ENCODE peak calls at places on chromosomes 11 and 22, in ten cellular contexts. One of them, this sample, is unnamed.

GRCh38 chr11:129354688-129355087 is 21.0 kb upstream of the BARX2 start:
- DNase-seq in spleen: no peak
- DNase-seq in brain microvascular endothelial cell: no peak
- DNase-seq in cardiac muscle cell: peak; percentile 65
- DNase-seq in choroid plexus epithelial cell: no peak
- DNase-seq in CD4-positive, alpha-beta T cell: no peak
- DNase-seq in testis: no peak
- DNase-seq in fibroblast of villous mesenchyme: no peak
- DNase-seq in AG10803: no peak
- DNase-seq in WERI-Rb-1: no peak
- DNase-seq in this sample: no peak

GRCh38 chr11:5364214-5364613 is 12.9 kb downstream of the OR51B6 start:
- DNase-seq in WERI-Rb-1: no peak
- DNase-seq in spleen: no peak
- DNase-seq in CD4-positive, alpha-beta T cell: no peak
- DNase-seq in cardiac muscle cell: no peak
- DNase-seq in brain microvascular endothelial cell: peak; percentile 93
- DNase-seq in testis: no peak
- DNase-seq in fibroblast of villous mesenchyme: peak; percentile 49
- DNase-seq in AG10803: peak; percentile 94
- DNase-seq in choroid plexus epithelial cell: peak; percentile 91
- DNase-seq in this sample: no peak

GRCh38 chr11:11501546-11502274 is 120.1 kb downstream of the GALNT18 start:
- DNase-seq in fibroblast of villous mesenchyme: no peak
- DNase-seq in WERI-Rb-1: no peak
- DNase-seq in CD4-positive, alpha-beta T cell: no peak
- DNase-seq in brain microvascular endothelial cell: no peak
- DNase-seq in choroid plexus epithelial cell: no peak
- DNase-seq in testis: peak; percentile 48
- DNase-seq in cardiac muscle cell: no peak
- DNase-seq in AG10803: no peak
- DNase-seq in spleen: no peak
- DNase-seq in this sample: no peak

GRCh38 chr11:69545976-69546617 is 64.6 kb downstream of the LINC01488 start:
- DNase-seq in CD4-positive, alpha-beta T cell: no peak
- DNase-seq in cardiac muscle cell: no peak
- DNase-seq in brain microvascular endothelial cell: no peak
- DNase-seq in choroid plexus epithelial cell: no peak
- DNase-seq in fibroblast of villous mesenchyme: no peak
- DNase-seq in WERI-Rb-1: no peak
- DNase-seq in spleen: peak; percentile 32
- DNase-seq in testis: no peak
- DNase-seq in AG10803: no peak
- DNase-seq in this sample: no peak

GRCh38 chr11:92978226-92979111 is 9.0 kb downstream of the MTNR1B start:
- DNase-seq in CD4-positive, alpha-beta T cell: no peak
- DNase-seq in fibroblast of villous mesenchyme: no peak
- DNase-seq in brain microvascular endothelial cell: no peak
- DNase-seq in spleen: no peak
- DNase-seq in testis: no peak
- DNase-seq in cardiac muscle cell: no peak
- DNase-seq in AG10803: peak; percentile 33
- DNase-seq in WERI-Rb-1: no peak
- DNase-seq in choroid plexus epithelial cell: peak; percentile 18
- DNase-seq in this sample: no peak

GRCh38 chr11:33802414-33802950 is 28.2 kb upstream of the FBXO3 start:
- DNase-seq in CD4-positive, alpha-beta T cell: no peak
- DNase-seq in cardiac muscle cell: peak; percentile 83
- DNase-seq in WERI-Rb-1: peak; percentile 88
- DNase-seq in fibroblast of villous mesenchyme: peak; percentile 71
- DNase-seq in choroid plexus epithelial cell: peak; percentile 90
- DNase-seq in brain microvascular endothelial cell: peak; percentile 89
- DNase-seq in spleen: no peak
- DNase-seq in AG10803: peak; percentile 82
- DNase-seq in testis: peak; percentile 66
- DNase-seq in this sample: peak; percentile 37

GRCh38 chr11:76248210-76248609 is 41.9 kb upstream of the WNT11 start:
- DNase-seq in WERI-Rb-1: peak; percentile 48
- DNase-seq in CD4-positive, alpha-beta T cell: no peak
- DNase-seq in fibroblast of villous mesenchyme: no peak
- DNase-seq in testis: no peak
- DNase-seq in choroid plexus epithelial cell: no peak
- DNase-seq in spleen: no peak
- DNase-seq in cardiac muscle cell: no peak
- DNase-seq in AG10803: no peak
- DNase-seq in brain microvascular endothelial cell: no peak
- DNase-seq in this sample: peak; percentile 14

GRCh38 chr11:122486793-122487495 is 168.6 kb upstream of the UBASH3B start:
- DNase-seq in fibroblast of villous mesenchyme: no peak
- DNase-seq in cardiac muscle cell: peak; percentile 12
- DNase-seq in choroid plexus epithelial cell: no peak
- DNase-seq in AG10803: no peak
- DNase-seq in CD4-positive, alpha-beta T cell: no peak
- DNase-seq in testis: no peak
- DNase-seq in WERI-Rb-1: no peak
- DNase-seq in brain microvascular endothelial cell: peak; percentile 2
- DNase-seq in spleen: no peak
- DNase-seq in this sample: no peak

GRCh38 chr22:38086001-38086845 is 2.2 kb upstream of the SLC16A8 start:
- DNase-seq in brain microvascular endothelial cell: no peak
- DNase-seq in CD4-positive, alpha-beta T cell: no peak
- DNase-seq in spleen: no peak
- DNase-seq in testis: no peak
- DNase-seq in cardiac muscle cell: no peak
- DNase-seq in fibroblast of villous mesenchyme: no peak
- DNase-seq in WERI-Rb-1: no peak
- DNase-seq in AG10803: no peak
- DNase-seq in choroid plexus epithelial cell: no peak
- DNase-seq in this sample: no peak

GRCh38 chr11:120385110-120385509 is 48.9 kb downstream of the ARHGEF12 start:
- DNase-seq in AG10803: no peak
- DNase-seq in CD4-positive, alpha-beta T cell: no peak
- DNase-seq in choroid plexus epithelial cell: peak; percentile 63
- DNase-seq in testis: no peak
- DNase-seq in brain microvascular endothelial cell: peak; percentile 80
- DNase-seq in cardiac muscle cell: no peak
- DNase-seq in spleen: no peak
- DNase-seq in fibroblast of villous mesenchyme: peak; percentile 80
- DNase-seq in WERI-Rb-1: no peak
- DNase-seq in this sample: no peak

GRCh38 chr22:50207383-50208031 is 6.7 kb downstream of the SELENOO start:
- DNase-seq in AG10803: no peak
- DNase-seq in testis: no peak
- DNase-seq in CD4-positive, alpha-beta T cell: no peak
- DNase-seq in brain microvascular endothelial cell: no peak
- DNase-seq in spleen: peak; percentile 80
- DNase-seq in WERI-Rb-1: no peak
- DNase-seq in fibroblast of villous mesenchyme: no peak
- DNase-seq in choroid plexus epithelial cell: no peak
- DNase-seq in cardiac muscle cell: no peak
- DNase-seq in this sample: no peak

GRCh38 chr11:6204708-6205107 is 649 bp upstream of the C11orf42 start:
- DNase-seq in spleen: no peak
- DNase-seq in choroid plexus epithelial cell: peak; percentile 14
- DNase-seq in WERI-Rb-1: no peak
- DNase-seq in cardiac muscle cell: no peak
- DNase-seq in fibroblast of villous mesenchyme: peak; percentile 52
- DNase-seq in CD4-positive, alpha-beta T cell: no peak
- DNase-seq in testis: no peak
- DNase-seq in AG10803: no peak
- DNase-seq in brain microvascular endothelial cell: no peak
- DNase-seq in this sample: no peak

GRCh38 chr22:38882480-38882879 is 10.5 kb upstream of the CBX6 start:
- DNase-seq in spleen: no peak
- DNase-seq in choroid plexus epithelial cell: no peak
- DNase-seq in AG10803: peak; percentile 16
- DNase-seq in fibroblast of villous mesenchyme: no peak
- DNase-seq in brain microvascular endothelial cell: no peak
- DNase-seq in CD4-positive, alpha-beta T cell: no peak
- DNase-seq in cardiac muscle cell: no peak
- DNase-seq in WERI-Rb-1: no peak
- DNase-seq in testis: peak; percentile 42
- DNase-seq in this sample: no peak

GRCh38 chr22:46002757-46003270 is 25.9 kb upstream of the WNT7B start:
- DNase-seq in choroid plexus epithelial cell: no peak
- DNase-seq in cardiac muscle cell: no peak
- DNase-seq in AG10803: peak; percentile 84
- DNase-seq in brain microvascular endothelial cell: no peak
- DNase-seq in WERI-Rb-1: no peak
- DNase-seq in CD4-positive, alpha-beta T cell: no peak
- DNase-seq in testis: no peak
- DNase-seq in spleen: peak; percentile 68
- DNase-seq in fibroblast of villous mesenchyme: peak; percentile 73
- DNase-seq in this sample: peak; percentile 1

GRCh38 chr11:107702723-107703122 is 9.1 kb downstream of the SLN start:
- DNase-seq in brain microvascular endothelial cell: no peak
- DNase-seq in spleen: no peak
- DNase-seq in AG10803: peak; percentile 17
- DNase-seq in fibroblast of villous mesenchyme: peak; percentile 80
- DNase-seq in testis: no peak
- DNase-seq in choroid plexus epithelial cell: peak; percentile 31
- DNase-seq in CD4-positive, alpha-beta T cell: no peak
- DNase-seq in WERI-Rb-1: no peak
- DNase-seq in cardiac muscle cell: no peak
- DNase-seq in this sample: no peak

GRCh38 chr11:27524155-27524554 is 17.6 kb upstream of the LIN7C start:
- DNase-seq in testis: no peak
- DNase-seq in WERI-Rb-1: peak; percentile 15
- DNase-seq in brain microvascular endothelial cell: peak; percentile 60
- DNase-seq in fibroblast of villous mesenchyme: peak; percentile 20
- DNase-seq in spleen: no peak
- DNase-seq in AG10803: peak; percentile 57
- DNase-seq in choroid plexus epithelial cell: peak; percentile 32
- DNase-seq in CD4-positive, alpha-beta T cell: no peak
- DNase-seq in cardiac muscle cell: peak; percentile 42
- DNase-seq in this sample: no peak
- TF ChIP-seq CTCF in testis: no peak
- TF ChIP-seq CTCF in WERI-Rb-1: no peak
- TF ChIP-seq CTCF in brain microvascular endothelial cell: peak; percentile 57
- TF ChIP-seq CTCF in fibroblast of villous mesenchyme: peak; percentile 31
- TF ChIP-seq CTCF in spleen: no peak
- TF ChIP-seq CTCF in AG10803: peak; percentile 21
- TF ChIP-seq CTCF in choroid plexus epithelial cell: peak; percentile 40
- TF ChIP-seq CTCF in CD4-positive, alpha-beta T cell: no peak
- TF ChIP-seq CTCF in cardiac muscle cell: peak; percentile 21
- TF ChIP-seq CTCF in this sample: no peak

GRCh38 chr11:106276859-106277436 is 199.5 kb downstream of the AASDHPPT start:
- DNase-seq in choroid plexus epithelial cell: peak; percentile 60
- DNase-seq in spleen: no peak
- DNase-seq in fibroblast of villous mesenchyme: peak; percentile 13
- DNase-seq in WERI-Rb-1: peak; percentile 20
- DNase-seq in testis: no peak
- DNase-seq in brain microvascular endothelial cell: no peak
- DNase-seq in AG10803: peak; percentile 25
- DNase-seq in CD4-positive, alpha-beta T cell: no peak
- DNase-seq in cardiac muscle cell: peak; percentile 6
- DNase-seq in this sample: no peak
- TF ChIP-seq CTCF in choroid plexus epithelial cell: peak; percentile 58
- TF ChIP-seq CTCF in spleen: no peak
- TF ChIP-seq CTCF in fibroblast of villous mesenchyme: peak; percentile 35
- TF ChIP-seq CTCF in WERI-Rb-1: peak; percentile 54
- TF ChIP-seq CTCF in testis: no peak
- TF ChIP-seq CTCF in brain microvascular endothelial cell: peak; percentile 56
- TF ChIP-seq CTCF in AG10803: peak; percentile 45
- TF ChIP-seq CTCF in CD4-positive, alpha-beta T cell: no peak
- TF ChIP-seq CTCF in cardiac muscle cell: peak; percentile 42
- TF ChIP-seq CTCF in this sample: no peak

DNA sequence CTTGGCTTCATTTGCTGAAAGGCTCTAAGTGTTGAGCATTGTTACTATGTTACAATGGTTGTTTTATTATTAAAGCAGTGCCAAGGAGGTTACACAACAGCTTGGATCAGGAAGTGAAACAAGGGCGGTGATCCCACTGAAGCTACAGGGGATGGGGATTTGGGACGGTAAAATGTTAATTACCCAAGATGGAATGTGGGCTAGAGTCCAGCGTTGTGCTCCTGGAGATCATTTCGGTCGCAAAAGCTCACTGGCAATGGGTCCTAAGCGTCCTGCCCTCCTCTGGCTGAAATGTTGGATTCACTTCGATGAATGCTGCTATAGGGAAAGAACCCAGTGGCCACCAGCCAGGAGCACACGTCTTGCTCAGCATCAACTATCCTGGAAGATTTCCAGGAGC is 48.3 kb downstream of the FAM83F start:
- DNase-seq in fibroblast of villous mesenchyme: no peak
- DNase-seq in choroid plexus epithelial cell: no peak
- DNase-seq in testis: peak; percentile 65
- DNase-seq in CD4-positive, alpha-beta T cell: no peak
- DNase-seq in spleen: no peak
- DNase-seq in AG10803: peak; percentile 75
- DNase-seq in cardiac muscle cell: no peak
- DNase-seq in brain microvascular endothelial cell: no peak
- DNase-seq in WERI-Rb-1: no peak
- DNase-seq in this sample: no peak
- TF ChIP-seq CTCF in fibroblast of villous mesenchyme: no peak
- TF ChIP-seq CTCF in choroid plexus epithelial cell: no peak
- TF ChIP-seq CTCF in testis: no peak
- TF ChIP-seq CTCF in CD4-positive, alpha-beta T cell: no peak
- TF ChIP-seq CTCF in spleen: no peak
- TF ChIP-seq CTCF in AG10803: no peak
- TF ChIP-seq CTCF in cardiac muscle cell: no peak
- TF ChIP-seq CTCF in brain microvascular endothelial cell: no peak
- TF ChIP-seq CTCF in WERI-Rb-1: no peak
- TF ChIP-seq CTCF in this sample: no peak

DNA sequence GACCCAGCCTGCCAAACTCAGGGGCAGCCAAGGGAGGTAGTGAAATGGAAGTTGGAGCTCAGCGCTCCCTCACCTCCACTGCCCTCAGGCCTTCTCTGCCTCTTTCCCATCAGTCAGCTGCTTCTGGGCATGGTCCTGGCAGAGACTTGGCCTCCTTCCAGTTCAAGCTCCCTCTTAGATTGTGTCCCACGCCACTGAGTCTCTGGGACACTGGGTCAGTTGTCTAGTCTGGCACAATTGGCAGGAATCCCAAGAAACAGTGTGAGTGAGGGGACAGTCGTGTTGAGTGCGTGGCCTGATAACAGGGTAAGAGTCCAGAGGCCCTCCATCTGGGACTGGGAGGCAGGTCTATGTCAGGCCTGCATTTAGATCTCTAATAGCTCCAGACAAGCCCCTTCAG is 7.1 kb upstream of the SLC35E4 start:
- DNase-seq in CD4-positive, alpha-beta T cell: no peak
- DNase-seq in AG10803: no peak
- DNase-seq in brain microvascular endothelial cell: no peak
- DNase-seq in choroid plexus epithelial cell: no peak
- DNase-seq in testis: peak; percentile 56
- DNase-seq in spleen: no peak
- DNase-seq in fibroblast of villous mesenchyme: no peak
- DNase-seq in cardiac muscle cell: no peak
- DNase-seq in WERI-Rb-1: no peak
- DNase-seq in this sample: no peak
- TF ChIP-seq CTCF in CD4-positive, alpha-beta T cell: no peak
- TF ChIP-seq CTCF in AG10803: no peak
- TF ChIP-seq CTCF in brain microvascular endothelial cell: no peak
- TF ChIP-seq CTCF in choroid plexus epithelial cell: no peak
- TF ChIP-seq CTCF in testis: no peak
- TF ChIP-seq CTCF in spleen: no peak
- TF ChIP-seq CTCF in fibroblast of villous mesenchyme: no peak
- TF ChIP-seq CTCF in cardiac muscle cell: no peak
- TF ChIP-seq CTCF in WERI-Rb-1: no peak
- TF ChIP-seq CTCF in this sample: no peak